ENCODE peak calls at places on chromosomes 5 and 9, in five cellular contexts. D, E, G, F and C are unnamed samples.

GRCh38 chr5:94241288-94241651 is 377.1 kb downstream of the KIAA0825 start:
- DNase-seq in D (peak; percentile 6), E (no peak), G (no peak), F (no peak), C (no peak)

GRCh38 chr5:134092875-134093274 is 21.6 kb upstream of the TCF7 start:
- DNase-seq in D (no peak), E (no peak), G (peak; percentile 26), F (no peak), C (no peak)

GRCh38 chr5:9841516-9841915 is 211.4 kb upstream of the TAS2R1 start:
- DNase-seq in D (no peak), E (no peak), G (no peak), F (no peak), C (no peak)

GRCh38 chr5:170865622-170866021 is 3.8 kb downstream of the RANBP17 start:
- DNase-seq in D (no peak), E (no peak), G (no peak), F (no peak), C (no peak)

GRCh38 chr9:19372576-19372975 is 7.5 kb downstream of the RPS6 start:
- DNase-seq in D (no peak), E (no peak), G (no peak), F (no peak), C (peak; percentile 45)

GRCh38 chr5:54704825-54705224 is 187.3 kb downstream of the SNX18 start:
- DNase-seq in D (no peak), E (no peak), G (no peak), F (no peak), C (no peak)

GRCh38 chr5:134136771-134137170 is 22.3 kb downstream of the TCF7 start:
- DNase-seq in D (no peak), E (no peak), G (no peak), F (no peak), C (no peak)

GRCh38 chr9:116271991-116272390 is 118.4 kb downstream of the PAPPA start:
- DNase-seq in D (no peak), E (peak; percentile 77), G (no peak), F (no peak), C (no peak)

GRCh38 chr5:186091-187041 is 4.9 kb upstream of the LRRC14B start:
- DNase-seq in D (no peak), E (no peak), G (no peak), F (no peak), C (no peak)

GRCh38 chr5:143140492-143141231 is 262.8 kb downstream of the NR3C1 start:
- DNase-seq in D (no peak), E (no peak), G (no peak), F (no peak), C (no peak)

GRCh38 chr9:18256574-18256973 is 217.4 kb upstream of the ADAMTSL1 start:
- DNase-seq in D (no peak), E (no peak), G (no peak), F (no peak), C (no peak)

GRCh38 chr5:54083851-54084250 is 226.5 kb downstream of the ARL15 start:
- DNase-seq in D (no peak), E (no peak), G (no peak), F (no peak), C (no peak)

GRCh38 chr9:137145731-137146526 is 7.0 kb downstream of the GRIN1 start:
- DNase-seq in D (no peak), E (no peak), G (peak; percentile 37), F (peak; percentile 9), C (no peak)

GRCh38 chr5:102561894-102562760 is 63.3 kb upstream of the SLCO6A1 start:
- DNase-seq in D (peak; percentile 39), E (peak; percentile 83), G (peak; percentile 39), F (peak; percentile 17), C (peak; percentile 41)

GRCh38 chr9:93667006-93667405 is 90.6 kb downstream of the PHF2 start:
- DNase-seq in D (no peak), E (peak; percentile 6), G (no peak), F (no peak), C (no peak)

GRCh38 chr9:114154597-114155102 is 687 bp upstream of the COL27A1 start:
- DNase-seq in D (no peak), E (no peak), G (no peak), F (no peak), C (no peak)

GRCh38 chr9:97293207-97293721 is 14.2 kb upstream of the CCDC180 start:
- DNase-seq in D (peak; percentile 92), E (no peak), G (no peak), F (no peak), C (no peak)

GRCh38 chr9:15509931-15510788 is 610 bp downstream of the PSIP1 start:
- DNase-seq in D (peak; percentile 4), E (peak; percentile 68), G (peak; percentile 20), F (peak; percentile 71), C (peak; percentile 74)

GRCh38 chr5:173328896-173329369 is 719 bp upstream of the STC2 start:
- DNase-seq in D (peak; percentile 64), E (peak; percentile 70), G (peak; percentile 69), F (no peak), C (peak; percentile 43)

GRCh38 chr5:126124706-126125345 is 298.4 kb upstream of the GRAMD2B start:
- DNase-seq in D (no peak), E (no peak), G (no peak), F (no peak), C (peak; percentile 25)

GRCh38 chr5:26003966-26004365 is 1034.4 kb downstream of the CDH9 start:
- DNase-seq in D (no peak), E (no peak), G (peak; percentile 26), F (no peak), C (no peak)

GRCh38 chr5:96150007-96150406 is 188.4 kb upstream of the ELL2 start:
- DNase-seq in D (no peak), E (no peak), G (no peak), F (no peak), C (no peak)

GRCh38 chr5:138662599-138662998 is 87.4 kb upstream of the HSPA9 start:
- DNase-seq in D (no peak), E (no peak), G (no peak), F (no peak), C (peak; percentile 57)

GRCh38 chr5:154214236-154215106 is 23.9 kb downstream of the GALNT10 start:
- DNase-seq in D (no peak), E (no peak), G (peak; percentile 32), F (no peak), C (peak; percentile 9)

GRCh38 chr9:16213781-16214515 is 656.5 kb downstream of the BNC2 start:
- DNase-seq in D (no peak), E (no peak), G (peak; percentile 81), F (no peak), C (no peak)

GRCh38 chr5:36646507-36647023 is 40.2 kb downstream of the SLC1A3 start:
- DNase-seq in D (no peak), E (no peak), G (no peak), F (no peak), C (no peak)

GRCh38 chr9:5269249-5269715 is 35.2 kb downstream of the RLN2 start:
- DNase-seq in D (peak; percentile 38), E (no peak), G (no peak), F (no peak), C (no peak)

GRCh38 chr5:171418982-171419662 is at the start of gene FGF18:
- DNase-seq in D (peak; percentile 56), E (peak; percentile 76), G (peak; percentile 79), F (peak; percentile 77), C (no peak)

GRCh38 chr9:128712451-128713410 is 10.4 kb downstream of the PKN3 start:
- DNase-seq in D (no peak), E (peak; percentile 8), G (no peak), F (no peak), C (no peak)

GRCh38 chr5:167753725-167754490 is 537.5 kb upstream of the WWC1 start:
- DNase-seq in D (no peak), E (no peak), G (no peak), F (no peak), C (no peak)

GRCh38 chr5:106862450-106863193 is 808.1 kb downstream of the EFNA5 start:
- DNase-seq in D (no peak), E (no peak), G (peak; percentile 23), F (no peak), C (no peak)

GRCh38 chr5:123365163-123365562 is 58.0 kb downstream of the CEP120 start:
- DNase-seq in D (no peak), E (no peak), G (no peak), F (no peak), C (no peak)

GRCh38 chr5:35899805-35900204 is 38.6 kb downstream of the CAPSL start:
- DNase-seq in D (no peak), E (no peak), G (no peak), F (no peak), C (no peak)

GRCh38 chr5:180133060-180133459 is 61.5 kb upstream of the RNF130 start:
- DNase-seq in D (no peak), E (no peak), G (no peak), F (no peak), C (no peak)

GRCh38 chr5:61649231-61649630 is 317.2 kb downstream of the ZSWIM6 start:
- DNase-seq in D (no peak), E (no peak), G (no peak), F (no peak), C (no peak)

GRCh38 chr5:171207256-171207866 is 101.7 kb upstream of the TLX3 start:
- DNase-seq in D (peak; percentile 27), E (no peak), G (peak; percentile 52), F (peak; percentile 34), C (peak; percentile 63)

GRCh38 chr9:93086445-93087224 is 9.4 kb upstream of the CARD19 start:
- DNase-seq in D (no peak), E (no peak), G (no peak), F (no peak), C (no peak)

GRCh38 chr5:59873113-59873512 is 20.4 kb downstream of the PDE4D start:
- DNase-seq in D (no peak), E (no peak), G (peak; percentile 28), F (no peak), C (no peak)

GRCh38 chr5:25405850-25406249 is 761.1 kb upstream of the CDH10 start:
- DNase-seq in D (no peak), E (no peak), G (no peak), F (no peak), C (no peak)

GRCh38 chr5:52989781-52990530 is 804 bp downstream of the ITGA2 start:
- DNase-seq in D (no peak), E (peak; percentile 64), G (no peak), F (no peak), C (no peak)
- TF ChIP-seq CTCF in D (peak; percentile 37), E (no peak), G (peak; percentile 45), F (no peak), C (peak; percentile 1)

GRCh38 chr9:135043345-135043744 is 44.1 kb upstream of the OLFM1 start:
- DNase-seq in D (no peak), E (no peak), G (no peak), F (no peak), C (no peak)
- TF ChIP-seq MAX in D (no peak), E (no peak), G (no peak), F (no peak), C (no peak)

GRCh38 chr9:7592321-7593319 is 207.0 kb downstream of the DMAC1 start:
- DNase-seq in D (no peak), E (no peak), G (no peak), F (no peak), C (no peak)
- TF ChIP-seq CTCF in D (no peak), E (peak; percentile 26), G (no peak), F (no peak), C (peak; percentile 12)

DNA sequence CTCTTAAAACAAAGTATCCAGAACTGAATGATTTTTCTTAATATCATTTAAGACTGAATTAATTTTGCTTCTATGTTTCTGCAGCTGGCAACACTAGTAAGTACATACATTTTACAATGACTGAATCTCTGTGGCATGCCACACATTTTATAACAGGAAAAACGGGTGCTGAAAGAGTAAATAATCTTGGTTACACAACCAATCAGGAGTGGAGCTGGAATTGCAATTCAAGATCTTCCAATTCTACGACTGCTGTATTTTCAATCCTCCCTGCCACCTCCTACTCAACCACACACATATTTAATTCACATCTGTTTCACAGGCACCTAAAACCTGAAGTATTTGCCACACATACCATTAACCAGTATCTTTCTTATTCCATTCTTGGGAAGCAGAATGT is 52.7 kb upstream of the NR5A1 start:
- DNase-seq in D (no peak), E (no peak), G (no peak), F (no peak), C (no peak)
- TF ChIP-seq MAX in D (no peak), E (no peak), G (no peak), F (no peak), C (no peak)